ENCODE peak calls at places on chromosome 6, in five cellular contexts. D, S, U, C and B are unnamed samples. For H3K4me1, the result is how much of the 10 kb centered on the place peaks cover.

GRCh38 chr6:108944707-108945685 is 96.8 kb downstream of the ARMC2 start:
- DNase-seq in D (no peak), S (no peak), U (no peak), C (no peak), B (no peak)

GRCh38 chr6:144343736-144344428 is 58.7 kb downstream of the UTRN start:
- DNase-seq in D (peak), S (no peak), U (no peak), C (peak), B (no peak)

GRCh38 chr6:71602385-71602949 is 283.9 kb upstream of the RIMS1 start:
- DNase-seq in D (no peak), S (no peak), U (no peak), C (no peak), B (no peak)

GRCh38 chr6:3280091-3280490 is 21.3 kb downstream of the PSMG4 start:
- DNase-seq in D (no peak), S (no peak), U (no peak), C (no peak), B (no peak)

GRCh38 chr6:137155830-137156229 is 17.6 kb downstream of the IL22RA2 start:
- DNase-seq in D (peak), S (no peak), U (no peak), C (peak), B (no peak)

GRCh38 chr6:49570474-49571079 is 20.1 kb downstream of the C6orf141 start:
- DNase-seq in D (no peak), S (no peak), U (no peak), C (no peak), B (no peak)

GRCh38 chr6:75326557-75327258 is 42.1 kb upstream of the TMEM30A start:
- DNase-seq in D (no peak), S (no peak), U (no peak), C (no peak), B (no peak)

GRCh38 chr6:2616796-2617195 is 133.9 kb downstream of the MYLK4 start:
- DNase-seq in D (no peak), S (no peak), U (no peak), C (no peak), B (no peak)

GRCh38 chr6:44856495-44856878 is 469.0 kb downstream of the CDC5L start:
- DNase-seq in D (no peak), S (no peak), U (no peak), C (no peak), B (no peak)

GRCh38 chr6:996271-996852 is 303.4 kb upstream of the EXOC2 start:
- DNase-seq in D (no peak), S (no peak), U (no peak), C (no peak), B (no peak)

GRCh38 chr6:163951326-163951725 is 536.8 kb downstream of the QKI start:
- DNase-seq in D (no peak), S (no peak), U (no peak), C (no peak), B (no peak)

GRCh38 chr6:73309784-73310502 is 44.1 kb downstream of the DPPA5 start:
- DNase-seq in D (peak), S (peak), U (peak), C (peak), B (no peak)

GRCh38 chr6:45527210-45527609 is 149.5 kb upstream of the SUPT3H start:
- DNase-seq in D (no peak), S (no peak), U (no peak), C (no peak), B (no peak)

GRCh38 chr6:83273596-83273995 is 80.4 kb downstream of the RWDD2A start:
- DNase-seq in D (no peak), S (no peak), U (no peak), C (no peak), B (no peak)

GRCh38 chr6:143406673-143407072 is 43.8 kb downstream of the ADAT2 start:
- DNase-seq in D (no peak), S (no peak), U (no peak), C (no peak), B (no peak)

GRCh38 chr6:18277181-18278006 is 13.1 kb upstream of the DEK start:
- DNase-seq in D (no peak), S (no peak), U (peak), C (no peak), B (no peak)

GRCh38 chr6:148306287-148306686 is 36.4 kb upstream of the SASH1 start:
- DNase-seq in D (no peak), S (no peak), U (no peak), C (no peak), B (no peak)

GRCh38 chr6:159682265-159682664 is 10.8 kb downstream of the SOD2 start:
- DNase-seq in D (no peak), S (no peak), U (no peak), C (no peak), B (no peak)

GRCh38 chr6:49504666-49505065 is 4.9 kb downstream of the GLYATL3 start:
- DNase-seq in D (no peak), S (no peak), U (no peak), C (no peak), B (no peak)

GRCh38 chr6:126787635-126788034 is 330.8 kb upstream of the RSPO3 start:
- DNase-seq in D (no peak), S (no peak), U (no peak), C (no peak), B (no peak)

GRCh38 chr6:33620584-33621395 is at the start of gene ITPR3:
- DNase-seq in D (peak), S (peak), U (peak), C (peak), B (no peak)

GRCh38 chr6:151385177-151385576 is 6.2 kb downstream of the ZBTB2 start:
- DNase-seq in D (no peak), S (no peak), U (no peak), C (no peak), B (no peak)

GRCh38 chr6:64113703-64114102 is 478.1 kb downstream of the PHF3 start:
- DNase-seq in D (no peak), S (no peak), U (no peak), C (no peak), B (no peak)

GRCh38 chr6:14639983-14640599 is 522.5 kb downstream of the CD83 start:
- DNase-seq in D (no peak), S (no peak), U (peak), C (no peak), B (peak)

GRCh38 chr6:165906-166305 is 126.4 kb upstream of the DUSP22 start:
- DNase-seq in D (no peak), S (no peak), U (no peak), C (no peak), B (no peak)

GRCh38 chr6:1251198-1252155 is 60.4 kb upstream of the FOXQ1 start:
- DNase-seq in D (no peak), S (no peak), U (no peak), C (no peak), B (no peak)

GRCh38 chr6:156906451-156906850 is 129.3 kb downstream of the ARID1B start:
- DNase-seq in D (no peak), S (no peak), U (no peak), C (no peak), B (no peak)

GRCh38 chr6:26329763-26330511 is 35.1 kb upstream of the BTN3A2 start:
- DNase-seq in D (peak), S (no peak), U (peak), C (peak), B (no peak)

GRCh38 chr6:20146291-20146690 is 66.0 kb downstream of the MBOAT1 start:
- DNase-seq in D (no peak), S (no peak), U (no peak), C (no peak), B (no peak)

GRCh38 chr6:169799474-169799926 is 48.1 kb downstream of the ERMARD start:
- DNase-seq in D (no peak), S (no peak), U (no peak), C (no peak), B (no peak)

GRCh38 chr6:35031611-35032529 is 109.3 kb downstream of the TCP11 start:
- DNase-seq in D (no peak), S (no peak), U (peak), C (no peak), B (no peak)

GRCh38 chr6:149043476-149044130 is 273.9 kb upstream of the TAB2 start:
- DNase-seq in D (no peak), S (peak), U (peak), C (peak), B (peak)

GRCh38 chr6:42047790-42048405 is 2.4 kb upstream of the TAF8 start:
- DNase-seq in D (no peak), S (no peak), U (no peak), C (peak), B (no peak)
- H3K4me1 ChIP-seq in D (half or more), S (half or more), U (under half), C (half or more), B (under half)

GRCh38 chr6:30075094-30075986 is at the start of gene RNF39:
- DNase-seq in D (no peak), S (peak), U (no peak), C (no peak), B (no peak)

GRCh38 chr6:30073489-30074240 is 1.9 kb downstream of the RNF39 start:
- DNase-seq in D (no peak), S (no peak), U (no peak), C (no peak), B (no peak)

GRCh38 chr6:30076333-30076732 is 764 bp upstream of the RNF39 start:
- DNase-seq in D (no peak), S (no peak), U (no peak), C (no peak), B (no peak)

GRCh38 chr6:30075987-30076311 is 380 bp upstream of the RNF39 start:
- DNase-seq in D (no peak), S (no peak), U (peak), C (no peak), B (no peak)

GRCh38 chr6:30074331-30075093 is 1.1 kb downstream of the RNF39 start:
- DNase-seq in D (no peak), S (no peak), U (peak), C (no peak), B (no peak)
- H3K4me1 ChIP-seq in D (under half), S (under half), U (under half), C (under half), B (under half)

GRCh38 chr6:36068603-36069002 is 41.0 kb downstream of the MAPK14 start:
- DNase-seq in D (no peak), S (no peak), U (no peak), C (no peak), B (no peak)
- H3K4me1 ChIP-seq in D (under half), S (under half), U (under half), C (under half), B (under half)

GRCh38 chr6:106103728-106104109 is 17.6 kb downstream of the PRDM1 start:
- DNase-seq in D (peak), S (no peak), U (no peak), C (no peak), B (no peak)
- H3K4me1 ChIP-seq in D (half or more), S (under half), U (under half), C (under half), B (under half)

DNA sequence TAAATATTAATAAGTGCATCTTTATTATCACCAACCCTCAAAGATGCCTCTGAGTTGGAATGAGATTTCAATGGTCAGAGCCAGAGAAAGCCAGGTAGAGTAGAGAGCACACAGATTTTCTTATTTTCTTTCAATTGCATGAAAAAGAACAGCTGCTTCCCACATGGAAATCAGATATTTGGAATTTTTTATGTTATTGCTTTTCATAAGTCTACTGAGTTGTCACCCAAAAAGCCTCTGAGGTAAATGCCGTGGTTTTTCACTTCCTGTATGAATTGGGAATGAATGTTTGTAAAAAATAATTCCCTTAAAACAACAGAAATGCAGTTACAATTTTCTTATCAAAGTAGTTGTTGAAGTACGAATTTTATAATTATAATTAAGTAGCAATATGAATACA is 563.1 kb downstream of the RFPL4B start:
- DNase-seq in D (no peak), S (no peak), U (no peak), C (no peak), B (no peak)
- H3K4me1 ChIP-seq in D (under half), S (under half), U (under half), C (under half), B (under half)

GRCh38 chr6:168182908-168183612 is 104.0 kb upstream of the FRMD1 start:
- DNase-seq in D (no peak), S (no peak), U (peak), C (no peak), B (no peak)

GRCh38 chr6:168180548-168181011 is 101.6 kb upstream of the FRMD1 start:
- DNase-seq in D (no peak), S (no peak), U (peak), C (no peak), B (no peak)

GRCh38 chr6:168179702-168180382 is 100.8 kb upstream of the FRMD1 start:
- DNase-seq in D (no peak), S (no peak), U (peak), C (no peak), B (no peak)

GRCh38 chr6:168181776-168182765 is 103.1 kb upstream of the FRMD1 start:
- DNase-seq in D (no peak), S (no peak), U (peak), C (no peak), B (no peak)

GRCh38 chr6:168181316-168181715 is 102.3 kb upstream of the FRMD1 start:
- DNase-seq in D (no peak), S (no peak), U (peak), C (no peak), B (no peak)
- H3K4me1 ChIP-seq in D (under half), S (under half), U (under half), C (under half), B (under half)

GRCh38 chr6:161109366-161109765 is 117.8 kb downstream of the MAP3K4 start:
- DNase-seq in D (no peak), S (no peak), U (no peak), C (no peak), B (no peak)

GRCh38 chr6:161111256-161111655 is 119.7 kb downstream of the MAP3K4 start:
- DNase-seq in D (peak), S (no peak), U (no peak), C (no peak), B (no peak)

GRCh38 chr6:161107779-161108380 is 116.3 kb downstream of the MAP3K4 start:
- DNase-seq in D (no peak), S (no peak), U (no peak), C (no peak), B (no peak)

GRCh38 chr6:161110380-161110779 is 118.8 kb downstream of the MAP3K4 start:
- DNase-seq in D (no peak), S (no peak), U (no peak), C (no peak), B (no peak)

GRCh38 chr6:161108886-161109285 is 117.3 kb downstream of the MAP3K4 start:
- DNase-seq in D (no peak), S (no peak), U (no peak), C (no peak), B (no peak)
- H3K4me1 ChIP-seq in D (under half), S (under half), U (under half), C (under half), B (under half)

GRCh38 chr6:67779876-67780275 is 855.2 kb upstream of the ADGRB3 start:
- DNase-seq in D (no peak), S (no peak), U (no peak), C (no peak), B (no peak)
- H3K4me1 ChIP-seq in D (under half), S (under half), U (under half), C (under half), B (under half)